ENCODE peak calls at places on chromosomes 7 and 10, in nine cellular contexts. One of them, this sample, is unnamed.

GRCh38 chr7:41584746-41585145 is 118.1 kb downstream of the INHBA start:
- DNase-seq in GM13977: no peak
- DNase-seq in HEK293T: no peak
- DNase-seq in left ventricle myocardium superior: no peak
- DNase-seq in type B pancreatic cell: no peak
- DNase-seq in pancreas: no peak
- DNase-seq in NCI-H748 treated with DMSO at 0.1 percent for 48 hours: no peak
- DNase-seq in T-cell: no peak
- DNase-seq in HCT116: no peak
- DNase-seq in this sample: no peak

GRCh38 chr7:90412458-90413184 is 9.4 kb downstream of the CLDN12 start:
- DNase-seq in GM13977: no peak
- DNase-seq in HEK293T: peak; percentile 14
- DNase-seq in left ventricle myocardium superior: no peak
- DNase-seq in type B pancreatic cell: no peak
- DNase-seq in pancreas: peak; percentile 45
- DNase-seq in NCI-H748 treated with DMSO at 0.1 percent for 48 hours: no peak
- DNase-seq in T-cell: peak; percentile 1
- DNase-seq in HCT116: peak; percentile 15
- DNase-seq in this sample: no peak

GRCh38 chr7:156140896-156141295 is 328.6 kb upstream of the SHH start:
- DNase-seq in GM13977: no peak
- DNase-seq in HEK293T: no peak
- DNase-seq in left ventricle myocardium superior: no peak
- DNase-seq in type B pancreatic cell: no peak
- DNase-seq in pancreas: no peak
- DNase-seq in NCI-H748 treated with DMSO at 0.1 percent for 48 hours: no peak
- DNase-seq in T-cell: no peak
- DNase-seq in HCT116: no peak
- DNase-seq in this sample: no peak

GRCh38 chr7:43199761-43200160 is 87.3 kb downstream of the HECW1 start:
- DNase-seq in GM13977: no peak
- DNase-seq in HEK293T: no peak
- DNase-seq in left ventricle myocardium superior: no peak
- DNase-seq in type B pancreatic cell: no peak
- DNase-seq in pancreas: no peak
- DNase-seq in NCI-H748 treated with DMSO at 0.1 percent for 48 hours: no peak
- DNase-seq in T-cell: no peak
- DNase-seq in HCT116: no peak
- DNase-seq in this sample: no peak

GRCh38 chr10:13115832-13116793 is 16.1 kb downstream of the OPTN start:
- DNase-seq in GM13977: no peak
- DNase-seq in HEK293T: no peak
- DNase-seq in left ventricle myocardium superior: no peak
- DNase-seq in type B pancreatic cell: no peak
- DNase-seq in pancreas: no peak
- DNase-seq in NCI-H748 treated with DMSO at 0.1 percent for 48 hours: no peak
- DNase-seq in T-cell: no peak
- DNase-seq in HCT116: no peak
- DNase-seq in this sample: no peak

GRCh38 chr7:83648464-83649241 is at the start of gene SEMA3E:
- DNase-seq in GM13977: no peak
- DNase-seq in HEK293T: peak; percentile 60
- DNase-seq in left ventricle myocardium superior: no peak
- DNase-seq in type B pancreatic cell: no peak
- DNase-seq in pancreas: no peak
- DNase-seq in NCI-H748 treated with DMSO at 0.1 percent for 48 hours: peak; percentile 56
- DNase-seq in T-cell: no peak
- DNase-seq in HCT116: peak; percentile 15
- DNase-seq in this sample: no peak

GRCh38 chr7:22469371-22470143 is 30.4 kb downstream of the STEAP1B start:
- DNase-seq in GM13977: no peak
- DNase-seq in HEK293T: no peak
- DNase-seq in left ventricle myocardium superior: no peak
- DNase-seq in type B pancreatic cell: no peak
- DNase-seq in pancreas: no peak
- DNase-seq in NCI-H748 treated with DMSO at 0.1 percent for 48 hours: peak; percentile 88
- DNase-seq in T-cell: no peak
- DNase-seq in HCT116: no peak
- DNase-seq in this sample: no peak

GRCh38 chr7:150428671-150429451 is 21.6 kb upstream of the GIMAP8 start:
- DNase-seq in GM13977: no peak
- DNase-seq in HEK293T: no peak
- DNase-seq in left ventricle myocardium superior: no peak
- DNase-seq in type B pancreatic cell: no peak
- DNase-seq in pancreas: no peak
- DNase-seq in NCI-H748 treated with DMSO at 0.1 percent for 48 hours: no peak
- DNase-seq in T-cell: no peak
- DNase-seq in HCT116: no peak
- DNase-seq in this sample: no peak

GRCh38 chr7:5594616-5595544 is 171.2 kb upstream of the TNRC18 start:
- DNase-seq in GM13977: peak; percentile 54
- DNase-seq in HEK293T: peak; percentile 52
- DNase-seq in left ventricle myocardium superior: peak; percentile 51
- DNase-seq in type B pancreatic cell: no peak
- DNase-seq in pancreas: no peak
- DNase-seq in NCI-H748 treated with DMSO at 0.1 percent for 48 hours: no peak
- DNase-seq in T-cell: no peak
- DNase-seq in HCT116: no peak
- DNase-seq in this sample: no peak

GRCh38 chr10:48506147-48506917 is 98.5 kb downstream of the ARHGAP22 start:
- DNase-seq in GM13977: peak; percentile 51
- DNase-seq in HEK293T: peak; percentile 28
- DNase-seq in left ventricle myocardium superior: no peak
- DNase-seq in type B pancreatic cell: peak; percentile 29
- DNase-seq in pancreas: no peak
- DNase-seq in NCI-H748 treated with DMSO at 0.1 percent for 48 hours: no peak
- DNase-seq in T-cell: no peak
- DNase-seq in HCT116: peak; percentile 68
- DNase-seq in this sample: no peak

GRCh38 chr7:22240904-22241571 is 115.9 kb downstream of the RAPGEF5 start:
- DNase-seq in GM13977: no peak
- DNase-seq in HEK293T: no peak
- DNase-seq in left ventricle myocardium superior: no peak
- DNase-seq in type B pancreatic cell: no peak
- DNase-seq in pancreas: no peak
- DNase-seq in NCI-H748 treated with DMSO at 0.1 percent for 48 hours: no peak
- DNase-seq in T-cell: no peak
- DNase-seq in HCT116: no peak
- DNase-seq in this sample: no peak

GRCh38 chr10:86123745-86124144 is 242.8 kb downstream of the GRID1 start:
- DNase-seq in GM13977: no peak
- DNase-seq in HEK293T: no peak
- DNase-seq in left ventricle myocardium superior: no peak
- DNase-seq in type B pancreatic cell: no peak
- DNase-seq in pancreas: no peak
- DNase-seq in NCI-H748 treated with DMSO at 0.1 percent for 48 hours: no peak
- DNase-seq in T-cell: no peak
- DNase-seq in HCT116: no peak
- DNase-seq in this sample: peak; percentile 69

GRCh38 chr7:93245525-93246432 is 13.6 kb downstream of the VPS50 start:
- DNase-seq in GM13977: no peak
- DNase-seq in HEK293T: peak; percentile 10
- DNase-seq in left ventricle myocardium superior: no peak
- DNase-seq in type B pancreatic cell: no peak
- DNase-seq in pancreas: no peak
- DNase-seq in NCI-H748 treated with DMSO at 0.1 percent for 48 hours: no peak
- DNase-seq in T-cell: no peak
- DNase-seq in HCT116: no peak
- DNase-seq in this sample: no peak

GRCh38 chr10:50937230-50937907 is 51.9 kb upstream of the A1CF start:
- DNase-seq in GM13977: no peak
- DNase-seq in HEK293T: peak; percentile 51
- DNase-seq in left ventricle myocardium superior: no peak
- DNase-seq in type B pancreatic cell: no peak
- DNase-seq in pancreas: no peak
- DNase-seq in NCI-H748 treated with DMSO at 0.1 percent for 48 hours: no peak
- DNase-seq in T-cell: no peak
- DNase-seq in HCT116: peak; percentile 39
- DNase-seq in this sample: no peak

GRCh38 chr7:150924256-150924851 is 53.8 kb downstream of the KCNH2 start:
- DNase-seq in GM13977: no peak
- DNase-seq in HEK293T: no peak
- DNase-seq in left ventricle myocardium superior: no peak
- DNase-seq in type B pancreatic cell: peak; percentile 56
- DNase-seq in pancreas: no peak
- DNase-seq in NCI-H748 treated with DMSO at 0.1 percent for 48 hours: no peak
- DNase-seq in T-cell: no peak
- DNase-seq in HCT116: no peak
- DNase-seq in this sample: no peak

GRCh38 chr10:125101049-125101448 is 59.3 kb downstream of the CTBP2 start:
- DNase-seq in GM13977: no peak
- DNase-seq in HEK293T: no peak
- DNase-seq in left ventricle myocardium superior: no peak
- DNase-seq in type B pancreatic cell: no peak
- DNase-seq in pancreas: no peak
- DNase-seq in NCI-H748 treated with DMSO at 0.1 percent for 48 hours: no peak
- DNase-seq in T-cell: no peak
- DNase-seq in HCT116: no peak
- DNase-seq in this sample: no peak

GRCh38 chr10:122487231-122487765 is 25.9 kb downstream of the HTRA1 start:
- DNase-seq in GM13977: no peak
- DNase-seq in HEK293T: peak; percentile 69
- DNase-seq in left ventricle myocardium superior: no peak
- DNase-seq in type B pancreatic cell: no peak
- DNase-seq in pancreas: no peak
- DNase-seq in NCI-H748 treated with DMSO at 0.1 percent for 48 hours: peak; percentile 13
- DNase-seq in T-cell: no peak
- DNase-seq in HCT116: no peak
- DNase-seq in this sample: no peak

GRCh38 chr7:102182016-102182415 is 104.7 kb upstream of the SH2B2 start:
- DNase-seq in GM13977: no peak
- DNase-seq in HEK293T: no peak
- DNase-seq in left ventricle myocardium superior: no peak
- DNase-seq in type B pancreatic cell: no peak
- DNase-seq in pancreas: no peak
- DNase-seq in NCI-H748 treated with DMSO at 0.1 percent for 48 hours: no peak
- DNase-seq in T-cell: no peak
- DNase-seq in HCT116: no peak
- DNase-seq in this sample: peak; percentile 2

GRCh38 chr10:78458983-78459638 is 425.4 kb downstream of the RPS24 start:
- DNase-seq in GM13977: no peak
- DNase-seq in HEK293T: no peak
- DNase-seq in left ventricle myocardium superior: no peak
- DNase-seq in type B pancreatic cell: no peak
- DNase-seq in pancreas: no peak
- DNase-seq in NCI-H748 treated with DMSO at 0.1 percent for 48 hours: peak; percentile 86
- DNase-seq in T-cell: no peak
- DNase-seq in HCT116: no peak
- DNase-seq in this sample: no peak

GRCh38 chr7:158849553-158850389 is 6.6 kb upstream of the DYNC2I1 start:
- DNase-seq in GM13977: no peak
- DNase-seq in HEK293T: no peak
- DNase-seq in left ventricle myocardium superior: no peak
- DNase-seq in type B pancreatic cell: no peak
- DNase-seq in pancreas: no peak
- DNase-seq in NCI-H748 treated with DMSO at 0.1 percent for 48 hours: no peak
- DNase-seq in T-cell: no peak
- DNase-seq in HCT116: no peak
- DNase-seq in this sample: no peak

GRCh38 chr7:74637745-74638144 is 19.8 kb upstream of the GTF2I start:
- DNase-seq in GM13977: no peak
- DNase-seq in HEK293T: no peak
- DNase-seq in left ventricle myocardium superior: no peak
- DNase-seq in type B pancreatic cell: no peak
- DNase-seq in pancreas: no peak
- DNase-seq in NCI-H748 treated with DMSO at 0.1 percent for 48 hours: no peak
- DNase-seq in T-cell: no peak
- DNase-seq in HCT116: no peak
- DNase-seq in this sample: no peak

GRCh38 chr7:2257651-2258050 is 15.6 kb downstream of the NUDT1 start:
- DNase-seq in GM13977: no peak
- DNase-seq in HEK293T: no peak
- DNase-seq in left ventricle myocardium superior: no peak
- DNase-seq in type B pancreatic cell: no peak
- DNase-seq in pancreas: no peak
- DNase-seq in NCI-H748 treated with DMSO at 0.1 percent for 48 hours: no peak
- DNase-seq in T-cell: no peak
- DNase-seq in HCT116: no peak
- DNase-seq in this sample: no peak

GRCh38 chr10:75632750-75633462 is 201.5 kb downstream of the LRMDA start:
- DNase-seq in GM13977: no peak
- DNase-seq in HEK293T: no peak
- DNase-seq in left ventricle myocardium superior: peak; percentile 42
- DNase-seq in type B pancreatic cell: no peak
- DNase-seq in pancreas: no peak
- DNase-seq in NCI-H748 treated with DMSO at 0.1 percent for 48 hours: no peak
- DNase-seq in T-cell: no peak
- DNase-seq in HCT116: no peak
- DNase-seq in this sample: no peak

GRCh38 chr7:43569424-43569823 is 13.5 kb upstream of the STK17A start:
- DNase-seq in GM13977: peak; percentile 46
- DNase-seq in HEK293T: no peak
- DNase-seq in left ventricle myocardium superior: no peak
- DNase-seq in type B pancreatic cell: no peak
- DNase-seq in pancreas: no peak
- DNase-seq in NCI-H748 treated with DMSO at 0.1 percent for 48 hours: no peak
- DNase-seq in T-cell: no peak
- DNase-seq in HCT116: no peak
- DNase-seq in this sample: no peak

GRCh38 chr10:23994459-23995046 is 214.4 kb upstream of the KIAA1217 start:
- DNase-seq in GM13977: peak; percentile 37
- DNase-seq in HEK293T: peak; percentile 64
- DNase-seq in left ventricle myocardium superior: peak; percentile 50
- DNase-seq in type B pancreatic cell: peak; percentile 73
- DNase-seq in pancreas: peak; percentile 54
- DNase-seq in NCI-H748 treated with DMSO at 0.1 percent for 48 hours: peak; percentile 14
- DNase-seq in T-cell: no peak
- DNase-seq in HCT116: peak; percentile 8
- DNase-seq in this sample: no peak

GRCh38 chr10:119211176-119211575 is 3.8 kb downstream of the GRK5 start:
- DNase-seq in GM13977: no peak
- DNase-seq in HEK293T: no peak
- DNase-seq in left ventricle myocardium superior: no peak
- DNase-seq in type B pancreatic cell: no peak
- DNase-seq in pancreas: no peak
- DNase-seq in NCI-H748 treated with DMSO at 0.1 percent for 48 hours: no peak
- DNase-seq in T-cell: no peak
- DNase-seq in HCT116: no peak
- DNase-seq in this sample: no peak

GRCh38 chr7:105656922-105657521 is 75.7 kb upstream of the EFCAB10 start:
- DNase-seq in GM13977: peak; percentile 76
- DNase-seq in HEK293T: peak; percentile 78
- DNase-seq in left ventricle myocardium superior: no peak
- DNase-seq in type B pancreatic cell: no peak
- DNase-seq in pancreas: no peak
- DNase-seq in NCI-H748 treated with DMSO at 0.1 percent for 48 hours: no peak
- DNase-seq in T-cell: peak; percentile 73
- DNase-seq in HCT116: peak; percentile 19
- DNase-seq in this sample: no peak

GRCh38 chr7:75879771-75880184 is 944 bp downstream of the RHBDD2 start:
- DNase-seq in GM13977: no peak
- DNase-seq in HEK293T: no peak
- DNase-seq in left ventricle myocardium superior: no peak
- DNase-seq in type B pancreatic cell: no peak
- DNase-seq in pancreas: no peak
- DNase-seq in NCI-H748 treated with DMSO at 0.1 percent for 48 hours: no peak
- DNase-seq in T-cell: peak; percentile 53
- DNase-seq in HCT116: no peak
- DNase-seq in this sample: no peak

GRCh38 chr10:29866356-29866755 is 193.0 kb downstream of the JCAD start:
- DNase-seq in GM13977: no peak
- DNase-seq in HEK293T: no peak
- DNase-seq in left ventricle myocardium superior: no peak
- DNase-seq in type B pancreatic cell: no peak
- DNase-seq in pancreas: no peak
- DNase-seq in NCI-H748 treated with DMSO at 0.1 percent for 48 hours: no peak
- DNase-seq in T-cell: no peak
- DNase-seq in HCT116: no peak
- DNase-seq in this sample: no peak

GRCh38 chr7:17297243-17297642 is 1.2 kb upstream of the AHR start:
- DNase-seq in GM13977: no peak
- DNase-seq in HEK293T: no peak
- DNase-seq in left ventricle myocardium superior: no peak
- DNase-seq in type B pancreatic cell: no peak
- DNase-seq in pancreas: no peak
- DNase-seq in NCI-H748 treated with DMSO at 0.1 percent for 48 hours: no peak
- DNase-seq in T-cell: no peak
- DNase-seq in HCT116: no peak
- DNase-seq in this sample: no peak

GRCh38 chr7:20539201-20539600 is 76.3 kb upstream of the ABCB5 start:
- DNase-seq in GM13977: no peak
- DNase-seq in HEK293T: peak; percentile 19
- DNase-seq in left ventricle myocardium superior: no peak
- DNase-seq in type B pancreatic cell: no peak
- DNase-seq in pancreas: no peak
- DNase-seq in NCI-H748 treated with DMSO at 0.1 percent for 48 hours: no peak
- DNase-seq in T-cell: no peak
- DNase-seq in HCT116: peak; percentile 35
- DNase-seq in this sample: no peak